ENCODE peak calls at places on chromosomes 7 and 10, in four cellular contexts. G is GM12878, W is HepG2, S is SK-N-SH. Z is an unnamed sample.
A peak's percentile ranks its signal among the peaks of the same experiment; 100 is the strongest.

GRCh38 chr7:39265912-39266591 is 288.3 kb downstream of the POU6F2 start:
- DNase-seq in G (no peak), W (no peak), S (no peak), Z (no peak)

GRCh38 chr7:79420464-79420863 is 33.0 kb downstream of the MAGI2 start:
- DNase-seq in G (no peak), W (peak; percentile 41), S (no peak), Z (peak; percentile 81)

GRCh38 chr10:133328358-133329343 is 8.0 kb downstream of the CALY start:
- DNase-seq in G (no peak), W (no peak), S (no peak), Z (no peak)

GRCh38 chr7:134547738-134548054 is 1.2 kb upstream of the AKR1B15 start:
- DNase-seq in G (peak; percentile 39), W (no peak), S (no peak), Z (peak; percentile 97)

GRCh38 chr10:13270877-13271551 is 28.9 kb downstream of the PHYH start:
- DNase-seq in G (no peak), W (no peak), S (no peak), Z (peak; percentile 7)

GRCh38 chr10:31657471-31657844 is 271.2 kb downstream of the ARHGAP12 start:
- DNase-seq in G (no peak), W (no peak), S (no peak), Z (no peak)

GRCh38 chr7:49091089-49091488 is 166.7 kb downstream of the CDC14C start:
- DNase-seq in G (no peak), W (no peak), S (no peak), Z (no peak)

GRCh38 chr10:12221323-12222298 is 25.6 kb downstream of the CDC123 start:
- DNase-seq in G (no peak), W (peak; percentile 4), S (no peak), Z (peak; percentile 12)

GRCh38 chr10:124225468-124226270 is 132.3 kb upstream of the CHST15 start:
- DNase-seq in G (no peak), W (no peak), S (no peak), Z (no peak)

GRCh38 chr10:44046605-44047004 is 338.3 kb downstream of the CXCL12 start:
- DNase-seq in G (no peak), W (no peak), S (no peak), Z (no peak)

GRCh38 chr7:40200791-40201190 is 66.0 kb downstream of the SUGCT start:
- DNase-seq in G (no peak), W (no peak), S (no peak), Z (no peak)

GRCh38 chr10:34335960-34336359 is 479.1 kb downstream of the PARD3 start:
- DNase-seq in G (no peak), W (no peak), S (no peak), Z (no peak)

GRCh38 chr7:100423315-100423714 is 5.2 kb downstream of the ZCWPW1 start:
- DNase-seq in G (no peak), W (no peak), S (no peak), Z (no peak)

GRCh38 chr7:94810496-94810895 is 96.9 kb upstream of the PPP1R9A start:
- DNase-seq in G (no peak), W (no peak), S (no peak), Z (no peak)

GRCh38 chr7:116984917-116985316 is 31.6 kb downstream of the ST7 start:
- DNase-seq in G (no peak), W (peak; percentile 27), S (peak; percentile 52), Z (peak; percentile 42)

GRCh38 chr7:412313-412710 is 107.3 kb downstream of the PDGFA start:
- DNase-seq in G (no peak), W (no peak), S (peak; percentile 28), Z (no peak)

GRCh38 chr10:117653170-117653515 is 110.6 kb downstream of the EMX2 start:
- DNase-seq in G (peak; percentile 98), W (peak; percentile 8), S (no peak), Z (peak; percentile 81)

GRCh38 chr7:106421181-106421762 is 136.5 kb upstream of the NAMPT start:
- DNase-seq in G (no peak), W (no peak), S (no peak), Z (no peak)

GRCh38 chr7:99244942-99245341 is 27.7 kb upstream of the MYH16 start:
- DNase-seq in G (no peak), W (no peak), S (no peak), Z (no peak)

GRCh38 chr10:61390841-61391240 is 62.3 kb downstream of the TMEM26 start:
- DNase-seq in G (peak; percentile 19), W (no peak), S (no peak), Z (no peak)

GRCh38 chr7:231030-231857 is 38.9 kb downstream of the FAM20C start:
- DNase-seq in G (no peak), W (no peak), S (peak; percentile 60), Z (no peak)

GRCh38 chr10:125153693-125154490 is 6.5 kb downstream of the CTBP2 start:
- DNase-seq in G (no peak), W (no peak), S (no peak), Z (no peak)

GRCh38 chr10:80163741-80164341 is 31.3 kb downstream of the PLAC9 start:
- DNase-seq in G (no peak), W (no peak), S (no peak), Z (peak; percentile 30)

GRCh38 chr10:99395750-99396445 is 34.5 kb downstream of the GOT1 start:
- DNase-seq in G (no peak), W (peak; percentile 89), S (no peak), Z (no peak)

GRCh38 chr7:19116121-19117080 is 1.0 kb downstream of the TWIST1 start:
- DNase-seq in G (no peak), W (no peak), S (peak; percentile 72), Z (peak; percentile 33)

GRCh38 chr10:103523683-103524082 is 30.2 kb downstream of the NEURL1 start:
- DNase-seq in G (no peak), W (no peak), S (no peak), Z (no peak)

GRCh38 chr7:893686-894085 is 17.3 kb downstream of the GET4 start:
- DNase-seq in G (no peak), W (no peak), S (no peak), Z (no peak)

GRCh38 chr10:70931168-70931805 is 42.9 kb upstream of the PCBD1 start:
- DNase-seq in G (no peak), W (no peak), S (no peak), Z (no peak)

DNA sequence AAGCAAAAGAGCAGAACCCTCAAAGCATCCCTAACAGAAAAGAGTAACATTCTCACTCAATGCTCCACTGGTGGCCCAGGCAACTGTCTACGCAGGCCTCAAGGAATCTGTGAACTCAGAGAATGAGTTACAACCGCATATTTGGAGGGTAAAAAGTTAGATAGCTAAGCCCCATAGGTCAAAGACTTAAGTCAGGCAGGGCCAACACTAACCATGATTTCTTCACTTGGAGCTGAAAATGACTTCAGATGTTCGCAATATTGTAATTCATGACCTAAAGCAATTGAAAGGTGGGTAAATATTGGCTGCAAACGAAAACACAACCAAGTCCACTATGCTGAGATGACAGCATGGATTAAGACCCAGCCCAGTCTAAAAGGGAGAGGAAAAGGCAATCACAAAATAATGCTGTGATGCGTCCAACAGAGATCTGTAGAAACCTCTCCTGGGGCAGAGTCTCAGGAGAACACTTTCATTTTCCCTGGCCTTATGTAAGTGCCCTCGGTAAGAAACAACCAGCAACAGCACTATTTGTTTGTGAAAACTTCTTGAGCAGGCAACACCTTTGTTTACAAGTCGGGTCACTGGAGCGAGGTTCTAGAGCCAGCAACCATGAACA is 176.5 kb downstream of the TNS3 start:
- DNase-seq in G (no peak), W (no peak), S (no peak), Z (no peak)
- TF ChIP-seq PBX3 in G (no peak), W (no peak), S (no peak), Z (no peak)

GRCh38 chr10:6401562-6402348 is 178.3 kb downstream of the PRKCQ start:
- DNase-seq in G (peak; percentile 37), W (peak; percentile 83), S (peak; percentile 82), Z (peak; percentile 96)
- TF ChIP-seq REST in G (no peak), W (no peak), S (no peak), Z (no peak)

GRCh38 chr7:44752822-44753221 is 4.2 kb downstream of the ZMIZ2 start:
- DNase-seq in G (no peak), W (no peak), S (no peak), Z (no peak)
- H3K4me1 ChIP-seq in G (peaks cover 31% of the 10 kb centered on the region), W (peaks cover 26% of the 10 kb centered on the region), S (peaks cover 2% of the 10 kb centered on the region), Z (peaks cover 27% of the 10 kb centered on the region)

GRCh38 chr10:120460191-120460590 is 3.2 kb downstream of the PLPP4 start:
- DNase-seq in G (no peak), W (no peak), S (no peak), Z (no peak)

GRCh38 chr10:120462018-120462682 is 5.1 kb downstream of the PLPP4 start:
- DNase-seq in G (no peak), W (no peak), S (no peak), Z (no peak)

GRCh38 chr10:120459185-120459584 is 2.2 kb downstream of the PLPP4 start:
- DNase-seq in G (no peak), W (no peak), S (peak; percentile 47), Z (no peak)

GRCh38 chr10:120458432-120458831 is 1.4 kb downstream of the PLPP4 start:
- DNase-seq in G (no peak), W (no peak), S (no peak), Z (no peak)

DNA sequence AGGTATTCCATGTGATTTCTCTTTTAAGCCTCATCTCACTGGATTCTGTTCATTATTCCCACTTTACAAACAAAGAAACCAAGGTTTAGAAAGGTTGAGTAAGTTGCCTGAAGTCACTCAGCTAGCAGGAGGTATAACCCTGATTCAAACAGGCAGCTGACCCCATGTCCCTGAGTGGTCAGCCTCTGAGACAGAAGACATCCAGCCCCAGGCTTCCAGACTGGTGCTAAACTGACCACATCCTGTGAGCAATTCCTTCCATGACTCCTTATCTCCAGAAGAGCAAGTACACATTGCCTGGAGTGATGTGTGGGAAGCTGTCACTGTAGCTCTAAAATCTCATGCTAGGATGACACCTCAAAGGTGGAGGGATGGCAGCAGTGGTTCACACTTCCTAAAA is 3.7 kb downstream of the PLPP4 start:
- DNase-seq in G (no peak), W (no peak), S (no peak), Z (no peak)
- TF ChIP-seq PBX3 in G (no peak), W (no peak), S (peak; percentile 93), Z (no peak)

GRCh38 chr10:52434734-52435133 is 120.7 kb downstream of the DKK1 start:
- DNase-seq in G (no peak), W (no peak), S (no peak), Z (no peak)

GRCh38 chr10:52440612-52441285 is 126.7 kb downstream of the DKK1 start:
- DNase-seq in G (no peak), W (no peak), S (no peak), Z (no peak)

GRCh38 chr10:52438119-52438518 is 124.0 kb downstream of the DKK1 start:
- DNase-seq in G (no peak), W (no peak), S (no peak), Z (no peak)

GRCh38 chr10:52437205-52437646 is 123.1 kb downstream of the DKK1 start:
- DNase-seq in G (peak; percentile 2), W (no peak), S (no peak), Z (no peak)

DNA sequence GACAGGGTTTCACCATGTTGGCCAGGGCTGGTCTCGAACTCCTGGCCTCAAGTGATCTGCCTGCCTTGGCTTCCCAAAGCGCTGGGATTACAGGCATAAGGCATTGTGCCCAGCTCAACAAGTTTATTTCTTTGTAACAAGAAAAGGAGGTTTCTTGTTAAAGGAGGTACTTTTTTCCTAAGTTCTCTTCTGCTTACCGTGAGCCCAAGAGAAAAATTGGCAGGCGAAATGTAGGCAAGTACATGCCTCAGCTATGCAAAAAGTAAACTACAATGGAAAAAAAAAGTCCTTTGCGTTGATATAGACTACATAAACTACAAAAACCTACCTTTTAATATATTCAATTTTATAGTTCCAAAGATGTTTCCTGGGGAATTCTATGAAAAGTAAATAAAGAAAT is 122.6 kb downstream of the DKK1 start:
- DNase-seq in G (no peak), W (no peak), S (no peak), Z (no peak)
- TF ChIP-seq REST in G (no peak), W (no peak), S (no peak), Z (no peak)

Z was measured in A549.